ENCODE peak calls at places on chromosomes 3 and 15, in six cellular contexts. R is epithelial cell of esophagus, E is foreskin fibroblast, A is thyroid gland, X is fibroblast of mammary gland, V is nephron progenitor cell. S is an unnamed sample.

GRCh38 chr15:64754663-64755426 is 20.5 kb downstream of the RBPMS2 start:
- DNase-seq in R (no peak), E (no peak), A (no peak), X (no peak), V (no peak), S (no peak)

GRCh38 chr3:25686766-25687165 is 22.1 kb upstream of the TOP2B start:
- DNase-seq in R (no peak), E (no peak), A (no peak), X (no peak), V (no peak), S (no peak)

GRCh38 chr3:15099364-15100098 is 583 bp upstream of the RBSN start:
- DNase-seq in R (no peak), E (no peak), A (no peak), X (no peak), V (no peak), S (no peak)

GRCh38 chr3:10192953-10193691 is 28.4 kb downstream of the IRAK2 start:
- DNase-seq in R (peak), E (peak), A (peak), X (peak), V (peak), S (no peak)

GRCh38 chr3:41125258-41125657 is 74.0 kb upstream of the CTNNB1 start:
- DNase-seq in R (no peak), E (no peak), A (no peak), X (no peak), V (no peak), S (no peak)

GRCh38 chr3:37400945-37401344 is 226.6 kb upstream of the LRRFIP2 start:
- DNase-seq in R (no peak), E (peak), A (no peak), X (no peak), V (no peak), S (no peak)

GRCh38 chr3:175212896-175213295 is 353.8 kb downstream of the NAALADL2 start:
- DNase-seq in R (peak), E (peak), A (no peak), X (peak), V (no peak), S (no peak)

GRCh38 chr3:195836736-195837135 is 25.0 kb upstream of the MUC4 start:
- DNase-seq in R (no peak), E (no peak), A (no peak), X (no peak), V (no peak), S (no peak)

GRCh38 chr15:69082556-69082955 is 68.1 kb downstream of the NOX5 start:
- DNase-seq in R (no peak), E (no peak), A (no peak), X (peak), V (no peak), S (no peak)

GRCh38 chr3:114370537-114371174 is 76.8 kb downstream of the TIGIT start:
- DNase-seq in R (no peak), E (no peak), A (no peak), X (no peak), V (no peak), S (no peak)

GRCh38 chr3:135851201-135852061 is 114.1 kb upstream of the PPP2R3A start:
- DNase-seq in R (peak), E (no peak), A (no peak), X (peak), V (no peak), S (no peak)

GRCh38 chr3:97942801-97943546 is 29.3 kb downstream of the RIOX2 start:
- DNase-seq in R (peak), E (no peak), A (no peak), X (no peak), V (no peak), S (no peak)

GRCh38 chr3:169218314-169218983 is 445.1 kb downstream of the MECOM start:
- DNase-seq in R (peak), E (peak), A (peak), X (peak), V (peak), S (no peak)

GRCh38 chr3:163476179-163476578 is 1602.1 kb downstream of the SI start:
- DNase-seq in R (peak), E (no peak), A (no peak), X (no peak), V (no peak), S (no peak)

GRCh38 chr15:73344051-73344450 is 24.7 kb downstream of the HCN4 start:
- DNase-seq in R (no peak), E (no peak), A (no peak), X (no peak), V (no peak), S (no peak)

GRCh38 chr3:28349397-28350000 is 875 bp upstream of the AZI2 start:
- DNase-seq in R (peak), E (no peak), A (no peak), X (peak), V (no peak), S (no peak)

GRCh38 chr15:26967719-26968269 is 3.2 kb upstream of the GABRG3 start:
- DNase-seq in R (no peak), E (no peak), A (no peak), X (no peak), V (peak), S (no peak)

GRCh38 chr15:40100133-40100946 is 8.3 kb downstream of the BMF start:
- DNase-seq in R (no peak), E (no peak), A (no peak), X (no peak), V (no peak), S (no peak)

GRCh38 chr3:171770689-171771620 is 39.3 kb downstream of the PLD1 start:
- DNase-seq in R (peak), E (peak), A (peak), X (peak), V (peak), S (no peak)

GRCh38 chr3:188749010-188749617 is 422.7 kb upstream of the TPRG1 start:
- DNase-seq in R (peak), E (no peak), A (peak), X (peak), V (peak), S (no peak)

GRCh38 chr15:89899303-89899946 is 5.6 kb upstream of the AP3S2 start:
- DNase-seq in R (no peak), E (no peak), A (no peak), X (no peak), V (no peak), S (no peak)

GRCh38 chr3:52286777-52287110 is 884 bp upstream of the GLYCTK start:
- DNase-seq in R (no peak), E (no peak), A (peak), X (peak), V (no peak), S (no peak)

GRCh38 chr15:47506543-47507090 is 210.7 kb upstream of the SEMA6D start:
- DNase-seq in R (no peak), E (no peak), A (peak), X (no peak), V (no peak), S (no peak)

GRCh38 chr3:50830451-50830850 is 155.7 kb downstream of the DOCK3 start:
- DNase-seq in R (no peak), E (no peak), A (no peak), X (no peak), V (no peak), S (no peak)

GRCh38 chr3:183497313-183497712 is 58.2 kb downstream of the KLHL6 start:
- DNase-seq in R (no peak), E (no peak), A (no peak), X (no peak), V (no peak), S (no peak)

GRCh38 chr15:41483115-41483514 is 10.6 kb upstream of the ITPKA start:
- DNase-seq in R (no peak), E (no peak), A (no peak), X (no peak), V (no peak), S (no peak)

GRCh38 chr3:158213461-158213860 is 103.6 kb downstream of the RSRC1 start:
- DNase-seq in R (no peak), E (no peak), A (no peak), X (no peak), V (no peak), S (no peak)
- TF ChIP-seq CTCF in R (no peak), E (no peak), A (no peak), X (no peak), V (no peak), S (no peak)

GRCh38 chr3:148950806-148951205 is 40.5 kb upstream of the GYG1 start:
- DNase-seq in R (no peak), E (no peak), A (no peak), X (peak), V (no peak), S (no peak)
- TF ChIP-seq CTCF in R (peak), E (peak), A (no peak), X (peak), V (no peak), S (peak)

GRCh38 chr15:31197497-31198414 is 96.2 kb upstream of the TRPM1 start:
- DNase-seq in R (peak), E (no peak), A (peak), X (peak), V (peak), S (no peak)
- TF ChIP-seq CTCF in R (peak), E (peak), A (peak), X (peak), V (peak), S (peak)

GRCh38 chr15:74843445-74843828 is 481 bp upstream of the ULK3 start:
- DNase-seq in R (no peak), E (no peak), A (no peak), X (no peak), V (no peak), S (no peak)

GRCh38 chr15:74844319-74845207 is 1.6 kb upstream of the ULK3 start:
- DNase-seq in R (no peak), E (no peak), A (no peak), X (no peak), V (no peak), S (no peak)

GRCh38 chr15:74845581-74845980 is 2.6 kb upstream of the ULK3 start:
- DNase-seq in R (no peak), E (no peak), A (no peak), X (no peak), V (no peak), S (no peak)

GRCh38 chr15:74843891-74844299 is 939 bp upstream of the ULK3 start:
- DNase-seq in R (no peak), E (no peak), A (no peak), X (no peak), V (no peak), S (no peak)

GRCh38 chr15:74845208-74845568 is 2.2 kb upstream of the ULK3 start:
- DNase-seq in R (no peak), E (no peak), A (no peak), X (no peak), V (no peak), S (no peak)
- TF ChIP-seq CTCF in R (no peak), E (no peak), A (no peak), X (no peak), V (no peak), S (no peak)

DNA sequence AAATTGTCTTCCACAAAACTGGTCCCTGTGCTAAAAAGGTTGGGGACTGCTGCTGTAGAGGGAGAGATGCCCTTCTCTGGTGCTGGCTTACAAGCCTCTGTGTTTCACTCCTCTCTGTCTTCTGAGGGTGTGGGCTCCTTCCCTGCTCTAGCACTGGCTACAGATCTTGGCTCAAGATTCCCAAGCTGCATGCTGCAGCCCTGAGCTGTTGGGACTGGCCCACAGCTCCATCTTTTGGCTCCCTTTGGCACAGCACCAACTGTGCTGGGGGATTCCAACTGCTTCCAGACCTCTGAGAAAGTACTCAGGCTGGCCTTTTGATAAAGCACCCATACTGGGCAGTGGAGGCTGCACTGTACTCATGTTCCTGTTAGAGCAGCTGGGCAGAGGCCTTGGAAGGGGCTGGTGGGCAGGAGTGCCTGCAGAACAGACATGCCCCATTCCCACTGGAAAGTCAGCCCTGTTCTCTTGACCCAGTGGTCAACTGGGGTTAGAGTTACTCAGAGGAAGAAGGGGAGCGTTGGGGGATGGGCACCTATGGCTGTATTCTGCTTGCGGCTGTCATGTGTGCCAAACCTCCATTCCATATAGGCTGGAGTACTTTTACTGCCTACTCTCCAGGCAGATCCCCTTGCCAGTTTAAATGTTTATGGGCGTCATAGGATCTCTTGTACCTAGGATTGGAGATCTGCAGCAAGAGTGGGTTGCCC is 55.7 kb downstream of the GALK2 start:
- DNase-seq in R (peak), E (no peak), A (peak), X (peak), V (peak), S (no peak)
- TF ChIP-seq CTCF in R (peak), E (peak), A (no peak), X (no peak), V (peak), S (peak)

GRCh38 chr3:46733026-46733800 is 15.5 kb upstream of the PRSS50 start:
- DNase-seq in R (peak), E (peak), A (no peak), X (peak), V (no peak), S (peak)
- TF ChIP-seq CTCF in R (no peak), E (peak), A (no peak), X (peak), V (no peak), S (no peak)

GRCh38 chr3:81336470-81336869 is 425.0 kb downstream of the GBE1 start:
- DNase-seq in R (no peak), E (no peak), A (no peak), X (no peak), V (no peak), S (no peak)

GRCh38 chr3:81339040-81339845 is 422.2 kb downstream of the GBE1 start:
- DNase-seq in R (peak), E (no peak), A (no peak), X (peak), V (no peak), S (no peak)
- TF ChIP-seq CTCF in R (peak), E (peak), A (peak), X (peak), V (peak), S (peak)

S was measured in type B pancreatic cell.